ENCODE peak calls at places on chromosomes 2 and 18, in eight cellular contexts. L is EL, B is dermis blood vessel endothelial cell, E is H7, R is dorsolateral prefrontal cortex, Q is Calu3, C is NCI-H748 treated with DMSO at 0.1 percent for 48 hours, U is progenitor cell of endocrine pancreas. D is an unnamed sample.

GRCh38 chr2:6780765-6781274 is 84.9 kb downstream of the CMPK2 start:
- DNase-seq in R (peak), E (no peak), C (peak), B (peak), U (no peak), L (peak), Q (peak), D (no peak)

GRCh38 chr2:225108805-225109204 is 66.5 kb upstream of the DOCK10 start:
- DNase-seq in C (no peak), L (no peak), B (no peak), E (no peak), Q (no peak), R (no peak), U (no peak), D (no peak)

GRCh38 chr2:108949316-108950299 is 39.4 kb downstream of the EDAR start:
- DNase-seq in U (no peak), C (no peak), L (no peak), B (no peak), Q (no peak), E (no peak), R (no peak), D (no peak)

GRCh38 chr2:39479696-39480095 is 42.6 kb upstream of the MAP4K3 start:
- DNase-seq in U (no peak), E (no peak), L (no peak), B (no peak), R (no peak), C (no peak), Q (no peak), D (no peak)

GRCh38 chr2:152415231-152415642 is 80.3 kb downstream of the FMNL2 start:
- DNase-seq in C (no peak), B (peak), U (no peak), E (no peak), Q (no peak), R (no peak), L (peak), D (no peak)

GRCh38 chr2:199757466-199757865 is 93.5 kb downstream of the FTCDNL1 start:
- DNase-seq in R (peak), C (no peak), U (no peak), L (no peak), E (no peak), B (no peak), Q (no peak), D (peak)

GRCh38 chr2:101108357-101108756 is 42.8 kb downstream of the TBC1D8 start:
- DNase-seq in E (no peak), L (no peak), U (no peak), C (no peak), R (no peak), Q (no peak), B (no peak), D (no peak)

GRCh38 chr2:75041791-75042231 is 83.4 kb downstream of the POLE4 start:
- DNase-seq in E (no peak), C (no peak), R (no peak), U (no peak), B (no peak), Q (no peak), L (no peak), D (no peak)

GRCh38 chr2:47201224-47201623 is 46.1 kb upstream of the STPG4 start:
- DNase-seq in B (no peak), Q (no peak), L (peak), E (no peak), C (no peak), U (no peak), R (no peak), D (no peak)

GRCh38 chr2:182767578-182767977 is 51.5 kb downstream of the DNAJC10 start:
- DNase-seq in R (no peak), B (peak), U (no peak), L (peak), Q (no peak), C (no peak), E (peak), D (no peak)

GRCh38 chr2:199973703-199974102 is 18.3 kb downstream of the MAIP1 start:
- DNase-seq in L (peak), R (no peak), B (peak), C (peak), U (no peak), Q (no peak), E (peak), D (no peak)

GRCh38 chr2:185780890-185781289 is 42.3 kb downstream of the FSIP2 start:
- DNase-seq in R (no peak), E (no peak), L (peak), U (no peak), C (no peak), Q (no peak), B (no peak), D (no peak)

GRCh38 chr18:54330768-54331548 is 26.7 kb downstream of the STARD6 start:
- DNase-seq in C (no peak), B (peak), E (no peak), U (no peak), L (no peak), Q (no peak), R (no peak), D (no peak)

GRCh38 chr18:70243131-70243530 is 37.6 kb upstream of the RTTN start:
- DNase-seq in Q (peak), E (no peak), L (no peak), U (no peak), B (peak), C (peak), R (no peak), D (no peak)

GRCh38 chr2:120720746-120721145 is 14.9 kb upstream of the GLI2 start:
- DNase-seq in R (no peak), B (no peak), U (no peak), E (peak), Q (no peak), C (no peak), L (no peak), D (no peak)

GRCh38 chr2:45743531-45744391 is 92.3 kb downstream of the PRKCE start:
- DNase-seq in L (peak), R (no peak), B (peak), Q (no peak), U (no peak), E (no peak), C (no peak), D (peak)

GRCh38 chr18:1412660-1413659 is 508.3 kb downstream of the ADCYAP1 start:
- DNase-seq in U (no peak), E (no peak), Q (no peak), C (no peak), R (peak), B (no peak), L (no peak), D (no peak)

GRCh38 chr2:119641562-119642258 is 37.3 kb upstream of the TMEM177 start:
- DNase-seq in E (peak), L (peak), C (peak), U (peak), R (peak), B (peak), Q (peak), D (peak)

GRCh38 chr2:88521445-88522070 is 69.1 kb upstream of the FOXI3 start:
- DNase-seq in B (no peak), U (no peak), Q (no peak), C (no peak), E (no peak), R (no peak), L (peak), D (peak)

GRCh38 chr18:26362021-26362420 is 135.8 kb downstream of the TAF4B start:
- DNase-seq in R (no peak), L (no peak), E (no peak), C (no peak), U (no peak), Q (no peak), B (no peak), D (no peak)

GRCh38 chr2:65113229-65113628 is 16.7 kb downstream of the RAB1A start:
- DNase-seq in Q (no peak), B (no peak), R (no peak), E (no peak), L (no peak), U (no peak), C (no peak), D (no peak)

GRCh38 chr2:1856922-1857321 is 112.6 kb upstream of the PXDN start:
- DNase-seq in B (no peak), U (no peak), R (no peak), Q (no peak), L (peak), E (no peak), C (no peak), D (peak)

GRCh38 chr2:198322275-198322674 is 517.9 kb downstream of the PLCL1 start:
- DNase-seq in B (no peak), R (peak), Q (peak), U (no peak), C (no peak), L (no peak), E (no peak), D (no peak)

GRCh38 chr2:61566566-61566965 is 28.4 kb upstream of the XPO1 start:
- DNase-seq in U (no peak), C (no peak), Q (no peak), E (no peak), R (no peak), L (no peak), B (peak), D (no peak)

GRCh38 chr2:65277791-65278449 is 50.3 kb downstream of the ACTR2 start:
- DNase-seq in E (no peak), Q (no peak), R (no peak), C (no peak), L (no peak), U (no peak), B (no peak), D (no peak)

GRCh38 chr2:201280191-201281040 is 20.1 kb downstream of the CASP8 start:
- DNase-seq in B (peak), C (no peak), L (no peak), E (no peak), Q (no peak), U (no peak), R (no peak), D (no peak)

GRCh38 chr2:58553937-58554336 is 312.8 kb upstream of the FANCL start:
- DNase-seq in R (peak), Q (peak), L (no peak), U (no peak), E (peak), C (no peak), B (peak), D (no peak)

GRCh38 chr2:148244593-148245292 is 223.9 kb downstream of the MBD5 start:
- DNase-seq in Q (no peak), E (no peak), B (peak), C (no peak), L (peak), U (no peak), R (no peak), D (no peak)

GRCh38 chr2:191666733-191667132 is 11.2 kb upstream of the NABP1 start:
- DNase-seq in L (peak), R (no peak), Q (no peak), U (no peak), B (no peak), E (no peak), C (no peak), D (no peak)

GRCh38 chr2:110806053-110806452 is 73.7 kb downstream of the ACOXL start:
- DNase-seq in C (no peak), Q (no peak), B (peak), E (no peak), U (no peak), L (no peak), R (no peak), D (no peak)

GRCh38 chr2:157221394-157221988 is 36.0 kb upstream of the GALNT5 start:
- DNase-seq in R (no peak), B (no peak), U (no peak), C (no peak), Q (no peak), E (no peak), L (no peak), D (no peak)